ENCODE peak calls at places on chromosomes 12 and 14, in six cellular contexts. O is CD4-positive, alpha-beta memory T cell; W is neural progenitor cell; N is A549; K is cardiac muscle cell; G is heart right ventricle. U is an unnamed sample.

GRCh38 chr14:35301334-35302210 is 9.4 kb downstream of the PSMA6 start:
- DNase-seq in G (no peak), W (no peak), K (no peak), O (no peak), N (no peak), U (no peak)

GRCh38 chr12:118607831-118608230 is 231.5 kb downstream of the SUDS3 start:
- DNase-seq in K (no peak), W (no peak), N (no peak), G (no peak), O (no peak), U (no peak)

GRCh38 chr12:77392467-77392866 is 327.1 kb upstream of the E2F7 start:
- DNase-seq in O (no peak), N (no peak), K (no peak), W (no peak), G (no peak), U (no peak)

GRCh38 chr12:92144631-92145480 is 790 bp downstream of the BTG1 start:
- DNase-seq in W (peak), O (peak), K (peak), G (peak), N (no peak), U (no peak)

GRCh38 chr12:102474438-102475064 is 5.8 kb downstream of the IGF1 start:
- DNase-seq in G (no peak), N (no peak), W (no peak), O (no peak), K (no peak), U (peak)

GRCh38 chr14:57574617-57575288 is 81.1 kb upstream of the CCDC198 start:
- DNase-seq in O (no peak), K (no peak), W (no peak), G (no peak), N (no peak), U (no peak)

GRCh38 chr12:79397609-79398008 is 293.2 kb downstream of the PAWR start:
- DNase-seq in W (no peak), G (no peak), K (no peak), O (no peak), N (no peak), U (no peak)

GRCh38 chr12:123950476-123951169 is 22.0 kb downstream of the CCDC92 start:
- DNase-seq in O (no peak), K (no peak), N (no peak), G (no peak), W (no peak), U (no peak)

GRCh38 chr12:15495742-15496141 is 173.4 kb downstream of the PTPRO start:
- DNase-seq in W (no peak), O (no peak), G (no peak), N (no peak), K (no peak), U (no peak)

GRCh38 chr12:76025601-76026575 is 5.7 kb downstream of the PHLDA1 start:
- DNase-seq in K (no peak), O (no peak), W (no peak), G (no peak), N (no peak), U (no peak)

GRCh38 chr14:97185186-97185585 is 388.0 kb downstream of the VRK1 start:
- DNase-seq in K (peak), W (peak), N (no peak), O (peak), G (no peak), U (no peak)

GRCh38 chr14:97120204-97121120 is 323.3 kb downstream of the VRK1 start:
- DNase-seq in W (no peak), N (no peak), G (no peak), K (no peak), O (peak), U (no peak)

GRCh38 chr12:18340796-18341195 is 79.5 kb downstream of the PIK3C2G start:
- DNase-seq in O (no peak), K (no peak), N (no peak), W (no peak), G (no peak), U (no peak)

GRCh38 chr14:92847220-92848148 is 53.4 kb downstream of the GOLGA5 start:
- DNase-seq in O (no peak), K (no peak), G (no peak), N (no peak), W (no peak), U (no peak)

GRCh38 chr12:80413462-80413861 is 30.6 kb upstream of the PTPRQ start:
- DNase-seq in K (no peak), W (no peak), G (no peak), O (no peak), N (no peak), U (no peak)

GRCh38 chr12:78571953-78572352 is 292.6 kb upstream of the SYT1 start:
- DNase-seq in O (no peak), W (peak), N (no peak), G (no peak), K (no peak), U (no peak)

GRCh38 chr12:674272-674781 is 11.1 kb upstream of the NINJ2 start:
- DNase-seq in G (no peak), N (no peak), K (no peak), O (peak), W (no peak), U (no peak)

GRCh38 chr14:54446201-54446693 is 5.1 kb upstream of the CNIH1 start:
- DNase-seq in O (no peak), G (no peak), K (no peak), W (no peak), N (no peak), U (peak)

GRCh38 chr12:34396861-34397590 is 374.7 kb downstream of the ALG10 start:
- DNase-seq in N (no peak), K (no peak), G (peak), W (no peak), O (no peak), U (no peak)

GRCh38 chr12:53234236-53234635 is 2.2 kb upstream of the RARG start:
- DNase-seq in N (no peak), W (peak), G (no peak), O (no peak), K (peak), U (no peak)

GRCh38 chr12:57898308-57898970 is 42.9 kb upstream of the ATP23 start:
- DNase-seq in N (no peak), K (no peak), W (no peak), G (no peak), O (peak), U (no peak)

GRCh38 chr14:67704484-67705089 is 2.9 kb downstream of the RDH12 start:
- DNase-seq in O (peak), K (peak), W (peak), G (peak), N (peak), U (no peak)

GRCh38 chr12:50283924-50284236 is 560 bp upstream of the LIMA1 start:
- DNase-seq in K (peak), O (no peak), W (no peak), N (no peak), G (no peak), U (no peak)

GRCh38 chr14:105455766-105456660 is 18.6 kb upstream of the CRIP2 start:
- DNase-seq in G (no peak), N (no peak), W (no peak), K (no peak), O (no peak), U (no peak)

GRCh38 chr14:29465095-29465494 is 462.6 kb downstream of the PRKD1 start:
- DNase-seq in N (no peak), O (no peak), W (no peak), G (no peak), K (no peak), U (no peak)

GRCh38 chr12:113083863-113084430 is 27.4 kb downstream of the DTX1 start:
- DNase-seq in O (no peak), G (peak), N (no peak), W (no peak), K (no peak), U (no peak)

GRCh38 chr14:30621354-30621953 is 665 bp upstream of the SCFD1 start:
- DNase-seq in G (peak), O (peak), N (no peak), W (peak), K (peak), U (no peak)

GRCh38 chr12:14999421-15000047 is 26.7 kb downstream of the PDE6H start:
- DNase-seq in G (no peak), O (no peak), N (no peak), K (no peak), W (no peak), U (peak)

GRCh38 chr12:108865169-108865568 is 7.8 kb upstream of the SSH1 start:
- DNase-seq in W (no peak), O (no peak), G (no peak), K (no peak), N (no peak), U (no peak)
- H3K27ac ChIP-seq in W (no peak), O (no peak), G (no peak), K (no peak), N (no peak), U (no peak)

DNA sequence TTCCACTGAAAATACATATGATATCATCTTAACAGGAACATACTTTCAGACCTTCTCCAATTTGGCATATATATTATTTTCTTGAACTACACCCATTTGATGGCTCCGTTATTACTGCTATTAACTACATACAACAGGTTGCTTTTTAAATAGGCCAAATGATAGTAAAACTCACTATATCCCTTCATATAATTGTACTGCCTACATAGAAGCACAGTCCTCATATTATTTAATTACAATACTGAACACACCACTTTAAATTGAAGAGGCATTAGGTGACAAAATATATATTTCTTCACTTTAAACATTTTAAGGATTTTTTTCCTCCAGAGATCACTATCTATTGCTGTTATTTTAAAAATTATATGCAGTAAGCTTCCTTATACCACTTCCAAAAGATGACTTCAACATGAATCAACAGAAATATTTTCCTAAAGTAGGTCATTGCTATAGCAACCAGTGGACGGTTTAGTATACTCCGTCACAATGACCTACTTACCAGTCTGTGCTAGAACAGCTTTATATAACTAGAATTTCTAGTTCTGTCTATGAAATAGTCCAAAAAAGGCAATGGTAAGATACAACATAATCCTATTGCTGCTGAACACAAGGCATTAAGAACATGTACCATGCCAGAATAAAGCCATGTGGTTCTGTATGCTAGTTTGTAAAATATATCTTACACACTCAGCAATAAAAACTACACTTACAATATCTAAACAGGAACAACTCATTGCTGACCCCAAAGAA is 40.5 kb upstream of the MTERF2 start:
- DNase-seq in K (no peak), N (peak), G (peak), W (no peak), O (peak), U (peak)
- H3K27ac ChIP-seq in K (no peak), N (peak), G (peak), W (no peak), O (peak), U (peak)

GRCh38 chr14:91090733-91091132 is 23.1 kb upstream of the DGLUCY start:
- DNase-seq in N (no peak), G (no peak), O (no peak), W (no peak), K (no peak), U (no peak)
- H3K27ac ChIP-seq in N (no peak), G (no peak), O (no peak), W (no peak), K (no peak), U (no peak)

GRCh38 chr12:29754235-29755189 is 29.2 kb downstream of the TMTC1 start:
- DNase-seq in G (peak), W (no peak), O (no peak), K (no peak), N (no peak), U (no peak)
- H3K27ac ChIP-seq in G (peak), W (no peak), O (no peak), K (no peak), N (no peak), U (no peak)

GRCh38 chr12:27524839-27525238 is 833 bp downstream of the PPFIBP1 start:
- DNase-seq in K (no peak), W (no peak), N (peak), G (no peak), O (no peak), U (no peak)

GRCh38 chr12:27523305-27523641 is 733 bp upstream of the PPFIBP1 start:
- DNase-seq in N (no peak), W (peak), G (no peak), O (no peak), K (no peak), U (no peak)

GRCh38 chr12:27523642-27524488 is at the start of gene PPFIBP1:
- DNase-seq in K (peak), G (peak), W (peak), N (peak), O (peak), U (peak)

GRCh38 chr12:27524489-27524835 is 456 bp downstream of the PPFIBP1 start:
- DNase-seq in N (no peak), K (no peak), W (no peak), O (no peak), G (no peak), U (no peak)

GRCh38 chr12:27525373-27525772 is 1.4 kb downstream of the PPFIBP1 start:
- DNase-seq in N (peak), K (no peak), O (no peak), W (peak), G (peak), U (peak)
- H3K27ac ChIP-seq in N (peak), K (no peak), O (no peak), W (no peak), G (peak), U (peak)